ENCODE peak calls at places on chromosomes 13 and 19, in eight cellular contexts. E, P, G, O, B, U, V and K are unnamed samples.

GRCh38 chr13:108425056-108425455 is 155.5 kb downstream of the TNFSF13B start:
- DNase-seq in E (no peak), P (no peak), G (no peak), O (no peak), B (no peak), U (no peak), V (no peak), K (no peak)

GRCh38 chr19:34555447-34555846 is 73.9 kb downstream of the WTIP start:
- DNase-seq in E (no peak), P (no peak), G (no peak), O (no peak), B (peak), U (peak), V (no peak), K (no peak)

GRCh38 chr13:20177049-20177831 is 15.5 kb downstream of the GJB2 start:
- DNase-seq in E (no peak), P (no peak), G (no peak), O (no peak), B (no peak), U (no peak), V (no peak), K (peak)

GRCh38 chr13:113297370-113297871 is 382 bp downstream of the LAMP1 start:
- DNase-seq in E (peak), P (peak), G (peak), O (no peak), B (peak), U (no peak), V (no peak), K (peak)

GRCh38 chr19:12156254-12157058 is at the start of gene ZNF625:
- DNase-seq in E (peak), P (no peak), G (peak), O (peak), B (peak), U (peak), V (peak), K (peak)

GRCh38 chr13:60453490-60453889 is 56.5 kb downstream of the TDRD3 start:
- DNase-seq in E (no peak), P (no peak), G (no peak), O (no peak), B (no peak), U (no peak), V (no peak), K (no peak)

GRCh38 chr13:99367663-99368448 is 60.7 kb upstream of the GPR183 start:
- DNase-seq in E (no peak), P (no peak), G (no peak), O (no peak), B (no peak), U (no peak), V (no peak), K (peak)

GRCh38 chr19:46271488-46272197 is 25.2 kb upstream of the HIF3A start:
- DNase-seq in E (no peak), P (no peak), G (no peak), O (peak), B (peak), U (no peak), V (peak), K (no peak)

GRCh38 chr19:12952488-12953455 is 4.3 kb downstream of the GADD45GIP1 start:
- DNase-seq in E (no peak), P (no peak), G (no peak), O (no peak), B (no peak), U (no peak), V (no peak), K (no peak)

GRCh38 chr19:33644284-33644836 is 22.6 kb downstream of the CHST8 start:
- DNase-seq in E (no peak), P (no peak), G (no peak), O (no peak), B (no peak), U (no peak), V (no peak), K (no peak)

GRCh38 chr19:3544742-3545668 is 6.0 kb downstream of the TEKTIP1 start:
- DNase-seq in E (peak), P (peak), G (peak), O (no peak), B (peak), U (peak), V (peak), K (peak)

GRCh38 chr19:33558846-33559245 is 37.3 kb upstream of the PEPD start:
- DNase-seq in E (no peak), P (no peak), G (no peak), O (no peak), B (no peak), U (no peak), V (no peak), K (no peak)

GRCh38 chr13:78660130-78660857 is 1.3 kb upstream of the OBI1 start:
- DNase-seq in E (no peak), P (no peak), G (peak), O (no peak), B (peak), U (no peak), V (no peak), K (peak)

GRCh38 chr19:39031368-39032163 is 783 bp downstream of the FBXO27 start:
- DNase-seq in E (peak), P (peak), G (peak), O (peak), B (peak), U (peak), V (peak), K (peak)

GRCh38 chr19:54670576-54671347 is 8.0 kb downstream of the LILRB4 start:
- DNase-seq in E (no peak), P (no peak), G (no peak), O (no peak), B (no peak), U (no peak), V (no peak), K (no peak)

GRCh38 chr13:63449549-63449948 is 2033.9 kb upstream of the PCDH20 start:
- DNase-seq in E (no peak), P (no peak), G (no peak), O (no peak), B (no peak), U (no peak), V (no peak), K (no peak)

GRCh38 chr19:46495789-46496099 is at the start of gene PNMA8B:
- DNase-seq in E (no peak), P (no peak), G (peak), O (no peak), B (peak), U (no peak), V (no peak), K (peak)

GRCh38 chr19:57747472-57747807 is 825 bp downstream of the ZNF776 start:
- DNase-seq in E (no peak), P (no peak), G (no peak), O (no peak), B (no peak), U (peak), V (no peak), K (no peak)

GRCh38 chr19:19217110-19217509 is 5.4 kb downstream of the NCAN start:
- DNase-seq in E (no peak), P (no peak), G (no peak), O (no peak), B (no peak), U (peak), V (no peak), K (no peak)

GRCh38 chr19:4456843-4457653 is 546 bp downstream of the UBXN6 start:
- DNase-seq in E (no peak), P (peak), G (peak), O (no peak), B (peak), U (no peak), V (no peak), K (peak)

GRCh38 chr19:33394723-33395560 is 21.4 kb downstream of the CEBPG start:
- DNase-seq in E (no peak), P (no peak), G (no peak), O (no peak), B (no peak), U (no peak), V (peak), K (peak)

GRCh38 chr13:22738357-22738756 is 442.4 kb upstream of the SGCG start:
- DNase-seq in E (no peak), P (no peak), G (no peak), O (no peak), B (no peak), U (peak), V (no peak), K (no peak)

GRCh38 chr19:35722461-35722860 is 4.7 kb downstream of the KMT2B start:
- DNase-seq in E (no peak), P (no peak), G (no peak), O (no peak), B (no peak), U (no peak), V (no peak), K (peak)

GRCh38 chr13:64553411-64554129 is 2676.6 kb downstream of the PCDH9 start:
- DNase-seq in E (no peak), P (no peak), G (no peak), O (no peak), B (no peak), U (no peak), V (no peak), K (no peak)

GRCh38 chr19:16115309-16116039 is 3.8 kb downstream of the RAB8A start:
- DNase-seq in E (no peak), P (no peak), G (no peak), O (no peak), B (no peak), U (no peak), V (no peak), K (no peak)

GRCh38 chr19:8017808-8018207 is 12.4 kb upstream of the ELAVL1 start:
- DNase-seq in E (peak), P (no peak), G (no peak), O (no peak), B (peak), U (peak), V (no peak), K (no peak)

GRCh38 chr19:16293133-16294085 is 31.2 kb upstream of the KLF2 start:
- DNase-seq in E (no peak), P (no peak), G (no peak), O (peak), B (no peak), U (no peak), V (peak), K (peak)

GRCh38 chr13:35388979-35389378 is 87.5 kb downstream of the MAB21L1 start:
- DNase-seq in E (no peak), P (no peak), G (no peak), O (no peak), B (no peak), U (no peak), V (no peak), K (no peak)

GRCh38 chr19:4575978-4576933 is 16.8 kb upstream of the SEMA6B start:
- DNase-seq in E (peak), P (peak), G (peak), O (no peak), B (peak), U (peak), V (peak), K (peak)

GRCh38 chr13:37023871-37024270 is 23.3 kb downstream of the EXOSC8 start:
- DNase-seq in E (no peak), P (no peak), G (no peak), O (no peak), B (no peak), U (no peak), V (no peak), K (no peak)

GRCh38 chr13:51235756-51236564 is 13.8 kb downstream of the FAM124A start:
- DNase-seq in E (no peak), P (no peak), G (no peak), O (no peak), B (no peak), U (no peak), V (no peak), K (no peak)

GRCh38 chr19:44808463-44809371 is at the start of gene BCAM:
- DNase-seq in E (no peak), P (no peak), G (peak), O (no peak), B (no peak), U (peak), V (no peak), K (peak)

GRCh38 chr13:61685683-61686013 is 270.0 kb upstream of the PCDH20 start:
- DNase-seq in E (no peak), P (no peak), G (no peak), O (no peak), B (no peak), U (peak), V (no peak), K (no peak)

GRCh38 chr13:99227909-99228688 is 27.4 kb downstream of the UBAC2 start:
- DNase-seq in E (no peak), P (no peak), G (no peak), O (no peak), B (no peak), U (no peak), V (no peak), K (no peak)

GRCh38 chr19:42135836-42136235 is 3.6 kb upstream of the POU2F2 start:
- DNase-seq in E (no peak), P (no peak), G (no peak), O (no peak), B (no peak), U (no peak), V (no peak), K (no peak)

GRCh38 chr13:79228972-79229371 is 177.1 kb downstream of the RBM26 start:
- DNase-seq in E (no peak), P (no peak), G (no peak), O (no peak), B (no peak), U (peak), V (no peak), K (no peak)

GRCh38 chr13:31321457-31321856 is 121.7 kb downstream of the B3GLCT start:
- DNase-seq in E (no peak), P (no peak), G (no peak), O (no peak), B (no peak), U (no peak), V (no peak), K (no peak)